ENCODE peak calls at places on chromosomes 7 and 10, in four cellular contexts. One of them, this sample, is unnamed.

GRCh38 chr7:65453631-65454030 is 80.0 kb downstream of the ZNF92 start:
- DNase-seq in HepG2: no peak
- DNase-seq in GM12878: no peak
- DNase-seq in K562: no peak
- DNase-seq in this sample: no peak

GRCh38 chr7:42035205-42035604 is 201.8 kb downstream of the GLI3 start:
- DNase-seq in GM12878: no peak
- DNase-seq in K562: no peak
- DNase-seq in HepG2: no peak
- DNase-seq in this sample: no peak

GRCh38 chr10:48684792-48685651 is at the start of gene WDFY4:
- DNase-seq in GM12878: no peak
- DNase-seq in HepG2: no peak
- DNase-seq in K562: no peak
- DNase-seq in this sample: no peak

GRCh38 chr7:51128545-51129466 is 187.8 kb downstream of the COBL start:
- DNase-seq in HepG2: no peak
- DNase-seq in K562: no peak
- DNase-seq in GM12878: no peak
- DNase-seq in this sample: no peak

GRCh38 chr7:99791667-99792356 is 7.8 kb upstream of the CYP3A4 start:
- DNase-seq in K562: no peak
- DNase-seq in GM12878: no peak
- DNase-seq in HepG2: no peak
- DNase-seq in this sample: no peak

GRCh38 chr10:102946992-102947391 is 28.9 kb downstream of the CNNM2 start:
- DNase-seq in GM12878: no peak
- DNase-seq in K562: no peak
- DNase-seq in HepG2: no peak
- DNase-seq in this sample: no peak

GRCh38 chr10:129101232-129101980 is 365.6 kb upstream of the MGMT start:
- DNase-seq in K562: no peak
- DNase-seq in GM12878: no peak
- DNase-seq in HepG2: no peak
- DNase-seq in this sample: no peak

GRCh38 chr7:24049296-24049695 is 234.7 kb upstream of the NPY start:
- DNase-seq in GM12878: no peak
- DNase-seq in K562: no peak
- DNase-seq in HepG2: no peak
- DNase-seq in this sample: no peak

GRCh38 chr10:94076325-94076841 is 82.7 kb downstream of the PLCE1 start:
- DNase-seq in GM12878: no peak
- DNase-seq in K562: no peak
- DNase-seq in HepG2: peak; percentile 39
- DNase-seq in this sample: peak; percentile 42

GRCh38 chr10:7202804-7203203 is 208.0 kb downstream of the SFMBT2 start:
- DNase-seq in K562: no peak
- DNase-seq in HepG2: no peak
- DNase-seq in GM12878: no peak
- DNase-seq in this sample: no peak

GRCh38 chr10:130928306-130928705 is 383.2 kb downstream of the TCERG1L start:
- DNase-seq in GM12878: no peak
- DNase-seq in HepG2: no peak
- DNase-seq in K562: no peak
- DNase-seq in this sample: no peak

GRCh38 chr10:132109341-132110072 is 43.8 kb downstream of the JAKMIP3 start:
- DNase-seq in HepG2: no peak
- DNase-seq in K562: no peak
- DNase-seq in GM12878: no peak
- DNase-seq in this sample: no peak

GRCh38 chr7:154996756-154997155 is 6.2 kb downstream of the PAXIP1 start:
- DNase-seq in HepG2: no peak
- DNase-seq in K562: no peak
- DNase-seq in GM12878: no peak
- DNase-seq in this sample: no peak

GRCh38 chr7:132857703-132858102 is 224.2 kb downstream of the CHCHD3 start:
- DNase-seq in K562: no peak
- DNase-seq in GM12878: no peak
- DNase-seq in HepG2: no peak
- DNase-seq in this sample: no peak

GRCh38 chr7:143321734-143322133 is 5.8 kb downstream of the CLCN1 start:
- DNase-seq in GM12878: no peak
- DNase-seq in HepG2: no peak
- DNase-seq in K562: no peak
- DNase-seq in this sample: no peak

GRCh38 chr7:79489371-79489770 is 35.9 kb upstream of the MAGI2 start:
- DNase-seq in HepG2: no peak
- DNase-seq in K562: no peak
- DNase-seq in GM12878: no peak
- DNase-seq in this sample: no peak

GRCh38 chr7:155878250-155878649 is 66.0 kb upstream of the SHH start:
- DNase-seq in HepG2: no peak
- DNase-seq in GM12878: no peak
- DNase-seq in K562: no peak
- DNase-seq in this sample: no peak

GRCh38 chr7:140983802-140984201 is 30.9 kb downstream of the MRPS33 start:
- DNase-seq in K562: peak; percentile 57
- DNase-seq in HepG2: no peak
- DNase-seq in GM12878: no peak
- DNase-seq in this sample: no peak

GRCh38 chr10:79354615-79355014 is 7.3 kb downstream of the PPIF start:
- DNase-seq in K562: no peak
- DNase-seq in GM12878: no peak
- DNase-seq in HepG2: no peak
- DNase-seq in this sample: no peak

GRCh38 chr7:144672869-144673268 is 163.0 kb downstream of the TPK1 start:
- DNase-seq in HepG2: no peak
- DNase-seq in GM12878: no peak
- DNase-seq in K562: no peak
- DNase-seq in this sample: no peak

GRCh38 chr10:28367865-28368541 is 65.1 kb upstream of the MPP7 start:
- DNase-seq in HepG2: no peak
- DNase-seq in K562: no peak
- DNase-seq in GM12878: peak; percentile 68
- DNase-seq in this sample: no peak

GRCh38 chr7:141978351-141978750 is 4.8 kb upstream of the TAS2R38 start:
- DNase-seq in K562: no peak
- DNase-seq in GM12878: no peak
- DNase-seq in HepG2: no peak
- DNase-seq in this sample: no peak

GRCh38 chr7:43141091-43141490 is 28.6 kb downstream of the HECW1 start:
- DNase-seq in HepG2: no peak
- DNase-seq in K562: no peak
- DNase-seq in GM12878: no peak
- DNase-seq in this sample: no peak

GRCh38 chr10:72292223-72292691 is 18.5 kb downstream of the DDIT4 start:
- DNase-seq in GM12878: no peak
- DNase-seq in K562: no peak
- DNase-seq in HepG2: no peak
- DNase-seq in this sample: no peak

GRCh38 chr7:114943953-114944741 is 22.3 kb downstream of the MDFIC start:
- DNase-seq in K562: no peak
- DNase-seq in HepG2: no peak
- DNase-seq in GM12878: no peak
- DNase-seq in this sample: no peak

GRCh38 chr7:147298611-147299043 is 1182.0 kb downstream of the CNTNAP2 start:
- DNase-seq in HepG2: no peak
- DNase-seq in GM12878: no peak
- DNase-seq in K562: no peak
- DNase-seq in this sample: no peak

GRCh38 chr7:121020652-121021051 is 32.1 kb downstream of the CPED1 start:
- DNase-seq in K562: no peak
- DNase-seq in HepG2: no peak
- DNase-seq in GM12878: no peak
- DNase-seq in this sample: no peak

GRCh38 chr7:4247106-4247876 is 434.8 kb upstream of the FOXK1 start:
- DNase-seq in HepG2: no peak
- DNase-seq in GM12878: no peak
- DNase-seq in K562: no peak
- DNase-seq in this sample: no peak

GRCh38 chr7:103985565-103986126 is 3.8 kb downstream of the RELN start:
- DNase-seq in GM12878: no peak
- DNase-seq in HepG2: peak; percentile 34
- DNase-seq in K562: no peak
- DNase-seq in this sample: no peak

GRCh38 chr7:1591876-1592275 is 22.0 kb upstream of the PSMG3 start:
- DNase-seq in GM12878: no peak
- DNase-seq in K562: no peak
- DNase-seq in HepG2: no peak
- DNase-seq in this sample: no peak

GRCh38 chr10:29026065-29026797 is 262.6 kb upstream of the LYZL1 start:
- DNase-seq in K562: no peak
- DNase-seq in HepG2: no peak
- DNase-seq in GM12878: no peak
- DNase-seq in this sample: no peak

GRCh38 chr7:32643194-32643593 is 147.9 kb downstream of the AVL9 start:
- DNase-seq in GM12878: no peak
- DNase-seq in HepG2: no peak
- DNase-seq in K562: no peak
- DNase-seq in this sample: no peak

GRCh38 chr10:48518926-48519730 is 85.7 kb downstream of the ARHGAP22 start:
- DNase-seq in GM12878: no peak
- DNase-seq in K562: no peak
- DNase-seq in HepG2: no peak
- DNase-seq in this sample: no peak

GRCh38 chr7:100694196-100694745 is at the start of gene GIGYF1:
- DNase-seq in K562: peak; percentile 89
- DNase-seq in GM12878: no peak
- DNase-seq in HepG2: peak; percentile 33
- DNase-seq in this sample: peak; percentile 82

GRCh38 chr10:58625070-58625469 is 112.4 kb downstream of the BICC1 start:
- DNase-seq in HepG2: peak; percentile 6
- DNase-seq in K562: no peak
- DNase-seq in GM12878: no peak
- DNase-seq in this sample: no peak

GRCh38 chr10:76984559-76985443 is 652.8 kb downstream of the KCNMA1 start:
- DNase-seq in K562: peak; percentile 82
- DNase-seq in HepG2: peak; percentile 49
- DNase-seq in GM12878: no peak
- DNase-seq in this sample: peak; percentile 65

GRCh38 chr10:95395947-95396449 is 105.2 kb upstream of the PDLIM1 start:
- DNase-seq in K562: no peak
- DNase-seq in GM12878: no peak
- DNase-seq in HepG2: no peak
- DNase-seq in this sample: no peak

DNA sequence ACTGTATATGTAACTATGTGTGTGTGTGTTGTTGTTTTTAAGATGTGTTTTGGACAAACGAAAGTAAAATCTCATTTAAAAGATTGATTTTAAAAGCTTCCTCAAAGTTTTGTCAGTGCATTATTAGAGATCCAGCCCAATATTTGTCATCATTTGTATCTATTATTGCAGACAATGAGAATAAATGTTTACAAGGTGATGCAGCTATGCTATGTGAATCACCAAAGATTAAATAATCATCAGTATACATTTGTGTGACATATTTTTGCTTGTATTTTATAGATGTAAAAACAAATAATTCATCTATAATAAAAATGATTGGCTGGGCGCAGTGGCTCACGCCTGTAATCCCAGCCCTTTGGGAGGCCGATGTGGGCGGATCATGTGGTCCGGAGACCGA is 35.3 kb upstream of the RTKN2 start:
- DNase-seq in HepG2: no peak
- DNase-seq in GM12878: no peak
- DNase-seq in K562: no peak
- DNase-seq in this sample: no peak
- TF ChIP-seq FOXK2 in HepG2: no peak
- TF ChIP-seq FOXK2 in GM12878: no peak
- TF ChIP-seq FOXK2 in K562: no peak
- TF ChIP-seq FOXK2 in this sample: no peak

GRCh38 chr7:27194002-27194352 is 5.9 kb downstream of the HOXA13 start:
- DNase-seq in K562: no peak
- DNase-seq in GM12878: no peak
- DNase-seq in HepG2: no peak
- DNase-seq in this sample: no peak
- TF ChIP-seq FOXM1 in K562: no peak
- TF ChIP-seq FOXM1 in GM12878: no peak
- TF ChIP-seq FOXM1 in HepG2: no peak
- TF ChIP-seq FOXM1 in this sample: no peak

DNA sequence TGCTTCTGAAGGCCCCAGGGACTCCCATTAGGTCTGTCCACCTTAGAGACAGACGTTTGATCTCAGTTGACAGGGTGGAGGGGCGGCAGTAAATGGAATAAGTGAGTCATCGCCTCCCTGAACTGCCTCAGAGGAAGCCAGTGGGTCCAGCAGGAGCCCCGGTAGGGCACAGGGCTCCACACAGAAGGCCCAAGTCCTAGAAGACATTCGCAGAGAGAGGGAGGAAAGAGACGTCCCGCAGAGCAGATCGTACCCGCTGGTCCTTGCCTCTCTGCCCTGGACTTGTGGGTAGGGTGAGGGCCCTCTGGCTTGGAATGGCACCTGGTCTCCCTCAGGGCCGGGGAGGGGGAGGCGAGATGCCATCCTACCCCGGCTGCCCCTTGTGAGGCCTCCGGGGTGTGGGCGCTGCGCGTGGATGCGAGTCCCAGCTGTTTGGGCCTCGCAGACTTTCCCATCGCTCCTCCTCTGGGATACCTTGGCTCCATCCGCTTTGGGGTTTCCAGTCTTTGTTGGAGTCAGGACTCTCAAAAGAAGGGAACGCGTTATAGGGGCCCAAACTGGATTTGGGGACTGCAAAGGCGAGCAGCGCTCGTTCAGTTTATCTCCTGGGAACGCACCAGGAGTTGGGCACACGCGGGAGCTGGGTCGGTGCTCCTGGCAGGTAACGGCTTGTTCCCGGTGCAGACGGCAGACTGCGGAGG is 5.1 kb downstream of the TLX1 start:
- DNase-seq in K562: peak; percentile 23
- DNase-seq in HepG2: no peak
- DNase-seq in GM12878: no peak
- DNase-seq in this sample: peak; percentile 29
- TF ChIP-seq FOXK2 in K562: no peak
- TF ChIP-seq FOXK2 in HepG2: no peak
- TF ChIP-seq FOXK2 in GM12878: no peak
- TF ChIP-seq FOXK2 in this sample: no peak

DNA sequence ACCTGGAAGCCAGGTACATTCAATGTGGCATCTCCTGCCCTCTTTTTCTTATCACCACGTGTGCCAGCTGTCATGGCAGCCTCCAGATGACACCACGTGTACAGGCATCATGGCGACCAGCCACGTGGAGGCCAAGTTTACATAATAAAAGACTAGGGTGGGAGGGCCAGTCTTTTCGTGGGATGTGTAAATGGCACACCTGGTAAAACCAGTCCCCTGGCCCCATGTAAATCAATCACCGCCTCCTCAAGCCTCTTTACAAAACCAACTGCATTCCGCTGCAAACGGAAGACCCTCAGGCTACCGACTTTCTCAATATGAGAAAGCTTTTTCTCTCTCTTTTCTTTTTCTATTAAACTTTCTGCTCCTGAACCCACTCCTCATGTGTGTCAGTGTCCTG is 65.1 kb upstream of the PHF14 start:
- DNase-seq in K562: no peak
- DNase-seq in HepG2: no peak
- DNase-seq in GM12878: no peak
- DNase-seq in this sample: no peak
- TF ChIP-seq FOXM1 in K562: no peak
- TF ChIP-seq FOXM1 in HepG2: no peak
- TF ChIP-seq FOXM1 in GM12878: no peak
- TF ChIP-seq FOXM1 in this sample: no peak